ENCODE peak calls at places on chromosomes 4 and X, in six cellular contexts. V is CD8-positive, alpha-beta memory T cell; Y is right cardiac atrium; Z is fibroblast of the aortic adventitia; X is fibroblast of mammary gland; I is fibroblast of lung. W is an unnamed sample.

GRCh38 chrX:153380691-153381090 is 20.5 kb downstream of the PNMA6E start:
- DNase-seq in V (no peak), Y (no peak), Z (no peak), X (no peak), I (no peak), W (no peak)

GRCh38 chr4:21593268-21594002 is 355.1 kb downstream of the KCNIP4 start:
- DNase-seq in V (no peak), Y (no peak), Z (no peak), X (peak), I (no peak), W (peak)

GRCh38 chrX:13994104-13994503 is 35.6 kb downstream of the GEMIN8 start:
- DNase-seq in V (no peak), Y (no peak), Z (peak), X (peak), I (no peak), W (no peak)

GRCh38 chr4:6337331-6337935 is 67.8 kb downstream of the WFS1 start:
- DNase-seq in V (no peak), Y (peak), Z (no peak), X (no peak), I (no peak), W (no peak)

GRCh38 chrX:19513383-19513782 is 1.9 kb downstream of the MAP3K15 start:
- DNase-seq in V (no peak), Y (no peak), Z (no peak), X (no peak), I (peak), W (peak)

GRCh38 chr4:109067509-109068205 is 234.8 kb downstream of the COL25A1 start:
- DNase-seq in V (no peak), Y (peak), Z (peak), X (peak), I (peak), W (peak)

GRCh38 chr4:153115322-153116100 is 88.7 kb upstream of the TRIM2 start:
- DNase-seq in V (peak), Y (no peak), Z (peak), X (peak), I (peak), W (peak)

GRCh38 chr4:14059006-14059405 is 431.5 kb upstream of the BOD1L1 start:
- DNase-seq in V (no peak), Y (no peak), Z (no peak), X (peak), I (no peak), W (peak)

DNA sequence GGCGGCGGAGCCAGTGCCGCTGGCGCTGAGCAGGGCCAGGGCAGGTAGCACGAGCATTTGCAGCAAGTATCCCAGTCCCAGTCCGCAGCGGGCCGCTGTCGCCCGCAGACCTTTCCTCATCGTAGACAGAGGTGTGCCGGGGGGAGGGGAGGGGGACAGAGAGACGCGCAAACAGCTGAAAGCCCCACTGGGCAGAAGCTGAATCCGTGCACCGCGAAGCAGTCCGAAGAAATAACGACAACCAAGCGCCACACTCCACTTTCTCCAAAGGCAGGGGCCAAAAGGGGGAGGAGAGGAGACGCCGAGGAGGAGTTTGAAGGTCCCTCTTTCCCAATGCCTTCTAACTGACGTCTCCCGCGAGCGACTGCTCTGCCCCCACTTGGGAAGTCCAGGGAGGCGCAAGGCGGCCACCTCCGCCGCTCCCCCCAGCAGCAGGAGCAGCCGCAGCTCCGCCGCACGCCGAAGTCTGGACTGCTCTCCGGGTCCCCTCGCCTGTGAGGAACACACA is at the start of gene UNC5C:
- DNase-seq in V (no peak), Y (peak), Z (peak), X (no peak), I (peak), W (peak)
- H3K4me3 ChIP-seq in V (no peak), Y (peak), Z (peak), X (peak), I (peak), W (peak)

DNA sequence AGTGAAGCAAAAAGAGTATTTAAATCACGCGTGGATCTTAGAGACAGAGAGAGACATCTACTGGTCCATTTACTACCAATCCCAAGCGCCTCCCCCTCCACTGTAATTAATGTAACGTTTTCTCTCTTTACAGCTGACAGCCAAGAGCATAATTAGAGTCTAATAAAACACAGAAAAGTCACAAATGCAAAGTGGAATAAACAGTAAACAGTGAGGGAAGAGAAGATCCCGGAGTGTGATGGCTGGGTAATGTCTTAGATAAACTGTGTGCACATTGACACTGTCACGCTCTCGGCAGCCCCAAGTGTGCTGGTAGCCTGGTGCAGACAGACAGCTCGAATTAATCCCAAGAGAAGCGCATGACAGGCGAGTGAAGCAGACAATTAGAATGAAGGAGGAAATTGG is 100.3 kb downstream of the CXXC4 start:
- DNase-seq in V (no peak), Y (peak), Z (no peak), X (no peak), I (no peak), W (no peak)
- H3K4me3 ChIP-seq in V (no peak), Y (no peak), Z (no peak), X (no peak), I (no peak), W (no peak)

DNA sequence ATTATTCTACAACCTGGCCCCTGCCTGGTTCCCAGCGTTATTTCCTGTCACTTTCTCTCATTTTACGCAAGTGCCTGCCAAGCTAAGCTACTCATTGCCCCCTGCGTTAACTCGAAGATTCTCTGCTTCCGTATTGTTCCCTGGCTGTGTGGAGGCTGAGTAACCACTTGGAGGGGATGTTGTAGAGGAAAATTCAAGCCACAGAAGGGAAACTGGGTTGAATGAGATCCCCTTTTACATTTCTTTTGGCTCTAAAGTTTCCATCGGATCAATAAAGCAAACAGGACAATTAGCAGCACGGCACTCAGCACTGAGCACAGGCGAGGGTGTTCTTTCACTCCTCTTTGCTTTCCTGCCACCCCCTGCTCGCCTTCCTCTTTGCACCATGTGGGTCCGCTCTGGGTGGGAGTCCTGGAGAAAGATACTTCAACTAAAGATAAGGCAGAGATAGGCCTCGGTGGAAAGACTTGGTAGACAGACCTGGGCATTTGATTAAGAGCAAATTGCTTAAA is 4.2 kb upstream of the TMSB4X start:
- DNase-seq in V (peak), Y (no peak), Z (peak), X (peak), I (peak), W (peak)
- H3K4me3 ChIP-seq in V (peak), Y (no peak), Z (no peak), X (no peak), I (no peak), W (no peak)

GRCh38 chr4:185534850-185535761 is at the start of gene PDLIM3:
- DNase-seq in V (no peak), Y (peak), Z (no peak), X (no peak), I (no peak), W (peak)
- H3K4me3 ChIP-seq in V (no peak), Y (peak), Z (peak), X (peak), I (peak), W (peak)

GRCh38 chrX:24491741-24492140 is 26.7 kb downstream of the PDK3 start:
- DNase-seq in V (no peak), Y (no peak), Z (no peak), X (no peak), I (no peak), W (no peak)

GRCh38 chrX:24494544-24495113 is 29.5 kb downstream of the PDK3 start:
- DNase-seq in V (no peak), Y (no peak), Z (peak), X (peak), I (peak), W (peak)

GRCh38 chrX:24495700-24496099 is 30.6 kb downstream of the PDK3 start:
- DNase-seq in V (no peak), Y (no peak), Z (no peak), X (no peak), I (no peak), W (no peak)

GRCh38 chrX:24498181-24498580 is 33.1 kb downstream of the PDK3 start:
- DNase-seq in V (no peak), Y (peak), Z (peak), X (peak), I (peak), W (no peak)

DNA sequence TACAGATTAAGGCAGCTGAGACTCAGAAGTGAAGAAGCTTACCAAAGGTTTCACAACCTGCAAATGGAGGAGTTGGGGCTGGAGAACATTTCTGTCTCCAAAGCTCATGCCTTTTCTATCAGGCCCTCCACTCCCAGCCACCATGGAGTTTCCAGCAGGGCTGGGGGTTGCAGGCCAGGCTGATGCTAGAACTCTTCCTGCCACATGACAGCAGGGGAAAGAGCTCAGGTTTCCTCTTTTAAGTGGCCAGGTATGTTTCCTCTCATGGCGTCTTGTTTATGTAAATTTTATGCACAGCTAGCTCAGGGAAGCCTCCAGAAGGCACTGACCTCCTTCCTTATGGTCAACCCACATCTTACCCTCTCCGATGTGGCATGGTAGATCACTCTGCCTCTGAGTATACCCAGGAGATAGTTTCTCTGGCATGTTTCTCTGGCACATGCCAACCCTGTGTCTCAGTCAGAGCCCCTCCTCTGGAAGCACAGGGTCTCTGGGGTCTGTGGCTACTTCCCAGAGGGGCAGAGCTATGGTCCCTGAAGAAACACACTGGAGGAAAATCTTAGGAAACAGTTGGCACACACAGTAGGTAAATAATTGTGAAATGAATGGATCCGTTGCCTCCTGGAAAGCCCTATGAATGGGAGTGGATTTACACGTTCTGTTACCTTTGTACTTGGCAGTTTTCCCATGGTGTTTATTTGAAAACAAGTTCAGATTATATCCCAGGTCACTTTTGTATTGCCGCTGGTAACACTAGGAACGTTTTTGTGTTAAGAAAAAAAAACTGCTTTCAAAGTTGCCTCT is 28.9 kb downstream of the PDK3 start:
- DNase-seq in V (no peak), Y (no peak), Z (no peak), X (no peak), I (no peak), W (no peak)
- H3K4me3 ChIP-seq in V (no peak), Y (no peak), Z (no peak), X (no peak), I (no peak), W (no peak)

DNA sequence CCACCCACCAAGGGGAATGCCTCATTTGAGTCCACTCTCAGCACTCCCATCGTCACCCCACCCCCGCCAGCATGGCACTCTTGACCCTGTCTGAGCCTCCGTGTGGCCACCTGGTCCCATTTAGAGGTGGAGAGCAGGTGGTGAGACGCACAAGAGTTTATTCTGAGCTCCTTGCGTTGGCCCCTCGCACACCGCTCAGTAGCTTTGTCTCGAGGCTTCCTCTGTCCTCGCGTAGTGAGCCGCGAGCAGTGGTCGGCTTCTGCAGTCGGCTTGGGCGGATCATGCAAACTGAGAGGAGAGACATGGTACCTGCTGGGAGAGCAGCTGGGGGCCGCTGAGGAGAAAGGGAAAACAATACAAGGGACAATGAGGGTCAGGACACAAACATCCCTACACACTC is 48.4 kb upstream of the ZNF157 start:
- DNase-seq in V (no peak), Y (no peak), Z (no peak), X (no peak), I (no peak), W (no peak)
- H3K4me3 ChIP-seq in V (no peak), Y (no peak), Z (no peak), X (no peak), I (no peak), W (no peak)

GRCh38 chrX:9560219-9560618 is 95.4 kb downstream of the TBL1X start:
- DNase-seq in V (no peak), Y (no peak), Z (no peak), X (no peak), I (no peak), W (no peak)

GRCh38 chrX:9562851-9563250 is 98.0 kb downstream of the TBL1X start:
- DNase-seq in V (no peak), Y (peak), Z (peak), X (peak), I (peak), W (peak)

GRCh38 chrX:9569875-9570274 is 105.0 kb downstream of the TBL1X start:
- DNase-seq in V (no peak), Y (peak), Z (peak), X (peak), I (peak), W (no peak)

GRCh38 chrX:9561199-9561598 is 96.3 kb downstream of the TBL1X start:
- DNase-seq in V (no peak), Y (no peak), Z (no peak), X (no peak), I (no peak), W (no peak)

DNA sequence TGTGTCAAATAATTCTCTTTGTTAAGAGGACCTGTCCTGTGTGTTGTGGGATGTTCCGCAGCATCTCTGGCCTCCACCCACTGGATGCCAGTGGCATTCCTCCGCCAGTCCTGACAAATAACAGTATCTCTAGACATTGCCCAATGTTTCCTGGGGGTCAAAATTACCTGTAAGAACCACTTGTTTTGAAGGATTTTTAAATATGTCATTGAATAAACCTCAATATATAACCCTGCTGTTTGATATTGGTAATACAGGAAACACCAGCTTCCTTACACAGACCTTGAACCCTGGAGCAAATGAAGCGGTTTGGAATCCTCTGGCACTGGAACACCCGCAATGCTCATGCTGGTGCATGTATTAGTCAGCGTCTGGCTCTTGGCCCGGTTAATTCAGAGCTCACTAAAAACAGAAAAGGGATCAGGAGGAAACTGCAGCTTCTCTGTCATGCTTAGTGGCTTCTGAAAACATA is 101.3 kb downstream of the TBL1X start:
- DNase-seq in V (no peak), Y (peak), Z (peak), X (peak), I (peak), W (peak)
- H3K4me3 ChIP-seq in V (no peak), Y (no peak), Z (no peak), X (no peak), I (no peak), W (no peak)

W was measured in fibroblast of villous mesenchyme.